ENCODE peak calls at places on chromosomes 11 and 22, in nine cellular contexts. R is A549; D is Karpas-422; L is neuronal stem cell; H is cardiac muscle cell; Z is aorta; P is coronary artery; T is psoas muscle; K is CD4-positive, alpha-beta memory T cell. O is an unnamed sample.

GRCh38 chr11:127965947-127966668 is 621.2 kb downstream of the ETS1 start:
- DNase-seq in R (no peak), K (no peak), T (no peak), D (no peak), L (no peak), P (no peak), Z (no peak), H (no peak), O (no peak)

GRCh38 chr11:62854013-62854824 is 14.8 kb upstream of the WDR74 start:
- DNase-seq in H (no peak), K (no peak), D (no peak), P (no peak), T (no peak), L (no peak), Z (no peak), R (no peak), O (no peak)

GRCh38 chr11:59708537-59708936 is 5.1 kb downstream of the OR10V1 start:
- DNase-seq in L (no peak), Z (no peak), D (no peak), P (no peak), T (no peak), R (no peak), K (no peak), H (no peak), O (no peak)

GRCh38 chr11:120773501-120774031 is 250.3 kb upstream of the TBCEL start:
- DNase-seq in P (no peak), D (no peak), L (no peak), H (no peak), Z (no peak), K (no peak), T (no peak), R (no peak), O (no peak)

GRCh38 chr11:85823816-85824215 is 12.9 kb upstream of the SYTL2 start:
- DNase-seq in D (no peak), T (no peak), H (no peak), Z (no peak), L (no peak), P (no peak), K (peak), R (no peak), O (no peak)

GRCh38 chr22:38398609-38399401 is 56.2 kb downstream of the KCNJ4 start:
- DNase-seq in P (peak), Z (peak), T (peak), R (no peak), H (peak), D (peak), L (peak), K (peak), O (peak)

GRCh38 chr22:46742576-46743221 is 4.6 kb upstream of the CERK start:
- DNase-seq in R (peak), L (no peak), P (no peak), Z (no peak), T (no peak), D (no peak), K (no peak), H (no peak), O (no peak)

GRCh38 chr11:102079625-102080024 is 30.6 kb upstream of the YAP1 start:
- DNase-seq in K (no peak), H (no peak), T (no peak), P (no peak), L (no peak), Z (no peak), D (no peak), R (no peak), O (no peak)

GRCh38 chr11:70005107-70005818 is 72.9 kb upstream of the ANO1 start:
- DNase-seq in H (no peak), T (no peak), D (no peak), L (no peak), Z (no peak), R (no peak), K (no peak), P (no peak), O (no peak)

GRCh38 chr11:119323532-119324033 is 6.7 kb upstream of the MCAM start:
- DNase-seq in L (no peak), R (no peak), D (peak), K (peak), P (peak), T (peak), Z (peak), H (peak), O (no peak)

GRCh38 chr11:102012946-102013345 is 34.3 kb upstream of the CFAP300 start:
- DNase-seq in P (no peak), Z (no peak), K (peak), R (no peak), T (no peak), L (no peak), H (no peak), D (no peak), O (no peak)

GRCh38 chr11:126172596-126173038 is 38.8 kb downstream of the RPUSD4 start:
- DNase-seq in K (no peak), H (no peak), P (no peak), R (no peak), L (no peak), Z (no peak), T (no peak), D (no peak), O (no peak)

GRCh38 chr11:73230276-73230875 is 12.3 kb downstream of the P2RY2 start:
- DNase-seq in H (no peak), Z (no peak), L (no peak), D (no peak), P (no peak), K (no peak), T (peak), R (no peak), O (no peak)

GRCh38 chr11:30585067-30585891 is 874 bp downstream of the MPPED2 start:
- DNase-seq in P (no peak), K (no peak), R (peak), L (peak), Z (peak), D (no peak), H (peak), T (peak), O (peak)

GRCh38 chr22:36660510-36660840 is 43.1 kb downstream of the CACNG2 start:
- DNase-seq in P (no peak), T (no peak), L (no peak), Z (no peak), D (no peak), K (no peak), R (peak), H (no peak), O (no peak)

GRCh38 chr22:33854724-33855123 is 65.6 kb downstream of the LARGE1 start:
- DNase-seq in D (no peak), R (no peak), P (no peak), T (no peak), H (no peak), L (no peak), K (no peak), Z (no peak), O (no peak)

GRCh38 chr11:75264356-75264755 is 23.8 kb downstream of the TPBGL start:
- DNase-seq in L (no peak), D (no peak), R (no peak), P (peak), Z (no peak), T (peak), K (no peak), H (no peak), O (no peak)

GRCh38 chr11:66072518-66072917 is 2.4 kb downstream of the PACS1 start:
- DNase-seq in Z (no peak), P (no peak), K (no peak), H (no peak), L (no peak), D (no peak), T (no peak), R (no peak), O (peak)

GRCh38 chr11:66073669-66074068 is 3.6 kb downstream of the PACS1 start:
- DNase-seq in R (no peak), D (no peak), T (no peak), H (no peak), L (no peak), Z (no peak), P (no peak), K (no peak), O (no peak)

GRCh38 chr11:66075273-66075672 is 5.2 kb downstream of the PACS1 start:
- DNase-seq in P (no peak), D (no peak), H (no peak), R (no peak), T (no peak), L (no peak), Z (no peak), K (no peak), O (no peak)

GRCh38 chr11:66080055-66080817 is 10.2 kb downstream of the PACS1 start:
- DNase-seq in P (no peak), K (peak), D (peak), R (peak), H (no peak), Z (peak), L (no peak), T (no peak), O (no peak)

DNA sequence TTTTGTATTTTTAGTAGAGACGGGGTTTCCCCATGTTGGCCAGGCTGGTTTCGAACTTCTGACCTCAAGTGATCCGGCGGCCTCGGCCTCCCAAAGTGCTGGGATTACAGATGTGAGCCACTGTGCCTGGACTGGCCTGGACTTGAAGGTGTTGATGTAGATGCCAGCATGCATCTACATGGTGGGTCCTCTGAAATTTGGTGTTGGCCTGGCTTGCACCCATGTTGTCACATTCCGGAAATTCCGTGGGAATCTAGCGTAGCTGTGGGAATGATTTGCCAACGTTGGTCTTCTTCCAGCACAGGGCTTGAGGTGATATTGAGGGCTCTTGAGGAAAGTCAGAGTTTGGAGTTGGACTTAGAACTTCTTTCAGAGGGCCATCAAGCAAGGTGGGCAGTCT is 6.5 kb downstream of the PACS1 start:
- DNase-seq in H (no peak), L (no peak), Z (no peak), P (no peak), R (no peak), T (no peak), K (no peak), D (no peak), O (no peak)
- H3K4me3 ChIP-seq in H (no peak), L (no peak), Z (no peak), P (no peak), R (no peak), T (no peak), K (no peak), D (no peak), O (no peak)

DNA sequence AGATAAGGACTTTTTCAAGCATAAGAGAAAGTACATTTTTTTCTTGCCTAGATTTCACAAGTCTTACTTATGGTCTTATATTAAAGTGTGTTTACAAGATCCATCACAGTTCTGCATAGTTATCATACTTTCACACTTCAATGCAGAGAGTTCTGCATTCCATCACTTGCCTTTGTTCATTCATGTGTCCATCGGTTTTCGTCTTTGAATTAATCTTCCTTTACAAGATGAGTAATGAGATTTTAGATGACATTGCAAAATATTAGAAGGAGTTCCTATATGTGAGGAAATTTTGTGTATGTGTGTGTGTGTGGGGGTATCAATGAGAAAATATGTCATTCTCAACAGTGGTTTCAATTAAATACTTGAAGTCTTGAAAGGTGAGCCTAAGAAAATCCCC is 98.1 kb upstream of the GUCY1A2 start:
- DNase-seq in P (no peak), K (no peak), H (no peak), R (no peak), T (no peak), Z (no peak), L (no peak), D (no peak), O (no peak)
- H3K27ac ChIP-seq in P (no peak), K (no peak), H (no peak), R (no peak), T (no peak), Z (no peak), L (no peak), D (no peak), O (no peak)

GRCh38 chr22:50030315-50031188 is 18.0 kb upstream of the IL17REL start:
- DNase-seq in R (peak), Z (peak), H (peak), K (peak), T (peak), P (peak), D (peak), L (peak), O (peak)
- H3K4me3 ChIP-seq in R (peak), Z (no peak), H (peak), K (no peak), T (no peak), P (no peak), D (no peak), L (no peak), O (peak)

GRCh38 chr22:30413745-30414524 is 11.6 kb upstream of the MTFP1 start:
- DNase-seq in H (no peak), L (no peak), T (no peak), K (no peak), Z (no peak), D (no peak), P (no peak), R (no peak), O (no peak)

GRCh38 chr22:30408388-30409101 is 11.7 kb downstream of the SEC14L2 start:
- DNase-seq in Z (no peak), R (no peak), T (no peak), P (no peak), L (no peak), H (no peak), K (no peak), D (no peak), O (no peak)

GRCh38 chr22:30413001-30413400 is 12.6 kb upstream of the MTFP1 start:
- DNase-seq in R (no peak), D (no peak), P (no peak), L (no peak), K (no peak), T (no peak), Z (no peak), H (no peak), O (no peak)

GRCh38 chr22:30414525-30415047 is 11.0 kb upstream of the MTFP1 start:
- DNase-seq in R (no peak), L (no peak), T (no peak), H (no peak), P (no peak), K (no peak), Z (no peak), D (no peak), O (no peak)

GRCh38 chr22:30411780-30412179 is 13.8 kb upstream of the MTFP1 start:
- DNase-seq in T (no peak), H (no peak), P (no peak), L (no peak), R (no peak), D (no peak), Z (no peak), K (no peak), O (no peak)
- H3K27ac ChIP-seq in T (no peak), H (no peak), P (no peak), L (no peak), R (no peak), D (no peak), Z (no peak), K (no peak), O (peak)

GRCh38 chr22:20439556-20439927 is 1.9 kb upstream of the SCARF2 start:
- DNase-seq in P (no peak), R (no peak), D (no peak), T (peak), L (no peak), Z (no peak), K (no peak), H (no peak), O (no peak)

GRCh38 chr22:20437253-20438065 is at the start of gene SCARF2:
- DNase-seq in R (no peak), D (no peak), H (peak), K (no peak), P (no peak), Z (peak), T (peak), L (peak), O (no peak)

GRCh38 chr22:20436309-20437252 is 1.0 kb downstream of the SCARF2 start:
- DNase-seq in H (peak), T (peak), D (no peak), L (peak), Z (peak), R (no peak), K (peak), P (no peak), O (no peak)

GRCh38 chr22:20438678-20439492 is 1.3 kb upstream of the SCARF2 start:
- DNase-seq in P (no peak), K (no peak), H (peak), R (no peak), L (no peak), T (peak), D (no peak), Z (peak), O (no peak)

DNA sequence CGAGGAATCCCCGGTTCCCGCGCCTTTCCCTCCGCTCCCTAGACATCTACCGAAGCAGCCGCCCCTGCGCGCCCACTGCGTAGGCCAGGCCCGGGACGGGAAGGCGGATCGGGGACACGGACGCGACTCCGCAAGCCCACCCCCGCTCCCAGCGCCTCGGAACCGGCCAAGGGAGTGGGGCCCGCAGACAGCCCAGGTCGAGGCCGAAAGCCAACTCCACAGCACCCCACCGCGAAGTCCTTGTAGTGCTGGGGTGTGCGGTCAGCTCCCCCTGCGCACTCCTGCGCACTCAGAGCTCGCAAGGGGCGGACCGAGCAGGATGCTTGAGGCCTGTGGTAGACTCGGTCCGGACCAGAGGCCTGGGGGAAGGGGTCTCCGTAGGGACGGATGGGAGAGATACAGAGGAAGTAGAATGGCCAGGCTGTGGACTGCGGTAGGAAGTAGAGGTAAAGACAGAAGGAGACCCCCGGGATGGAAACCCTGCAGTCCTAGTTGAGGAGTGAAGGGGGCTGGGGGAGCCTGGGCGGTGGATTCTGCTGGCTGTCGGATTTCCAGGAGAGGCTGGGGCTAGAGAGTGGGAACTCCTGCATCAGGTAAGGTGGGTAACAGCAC is 547 bp upstream of the SCARF2 start:
- DNase-seq in K (no peak), R (no peak), Z (peak), P (no peak), L (no peak), D (no peak), T (peak), H (peak), O (no peak)
- H3K4me3 ChIP-seq in K (no peak), R (no peak), Z (peak), P (peak), L (peak), D (no peak), T (peak), H (peak), O (peak)

DNA sequence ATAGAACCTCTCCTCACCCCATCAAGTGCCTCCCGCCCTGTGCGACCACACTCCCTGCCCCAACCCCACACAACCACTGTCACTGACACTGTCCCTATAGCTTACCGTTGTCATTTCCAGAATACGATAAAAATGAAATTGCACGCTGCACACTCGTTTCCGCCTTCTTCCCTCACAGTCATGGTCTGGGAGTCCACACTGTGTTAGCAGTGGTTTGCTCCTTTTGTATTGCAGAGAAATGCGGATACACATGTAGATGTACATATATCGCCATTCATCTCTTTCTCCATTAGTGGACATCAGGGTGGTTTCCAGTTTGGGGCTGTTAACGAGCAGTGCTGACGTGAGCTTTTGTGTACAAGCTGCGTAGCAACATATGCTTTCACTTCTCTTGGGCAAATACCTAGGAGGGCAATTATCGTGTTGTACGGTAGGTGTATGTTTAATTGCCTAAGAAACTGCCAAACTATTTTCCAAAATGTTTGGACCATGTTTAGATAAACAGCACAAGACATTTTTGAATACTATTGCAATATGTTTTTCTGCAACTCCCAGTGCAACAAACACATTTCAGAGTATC is 59.2 kb upstream of the CD5 start:
- DNase-seq in L (no peak), D (no peak), P (no peak), R (no peak), Z (no peak), H (no peak), T (no peak), K (peak), O (no peak)
- H3K27ac ChIP-seq in L (no peak), D (no peak), P (no peak), R (no peak), Z (no peak), H (no peak), T (no peak), K (peak), O (no peak)

GRCh38 chr11:95925011-95925410 is 1.1 kb upstream of the MTMR2 start:
- DNase-seq in P (no peak), L (no peak), D (peak), K (no peak), Z (no peak), H (no peak), T (no peak), R (peak), O (no peak)
- H3K4me3 ChIP-seq in P (peak), L (no peak), D (peak), K (no peak), Z (no peak), H (peak), T (peak), R (peak), O (peak)

DNA sequence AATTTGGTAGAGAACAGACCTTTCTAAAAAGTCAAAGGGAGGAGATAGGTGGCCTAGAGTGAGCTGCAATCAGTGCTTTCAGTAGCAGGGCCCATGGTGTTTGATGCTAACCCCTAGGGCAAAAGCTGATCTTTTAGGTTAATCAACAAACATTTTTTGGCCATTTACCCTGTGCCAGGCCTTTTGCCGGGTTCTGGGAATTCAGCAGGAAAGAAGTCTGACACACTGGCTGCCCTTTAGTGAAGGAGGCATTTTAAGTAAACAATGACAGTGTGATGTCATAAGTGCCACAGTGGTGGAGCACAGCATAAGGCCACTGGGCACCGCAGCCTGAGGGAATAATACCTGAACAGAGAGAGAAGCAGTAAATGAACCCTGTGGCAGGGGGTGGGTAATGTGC is 29.0 kb downstream of the C22orf31 start:
- DNase-seq in H (no peak), Z (no peak), D (no peak), L (no peak), P (no peak), K (no peak), T (no peak), R (no peak), O (no peak)
- H3K27ac ChIP-seq in H (peak), Z (peak), D (no peak), L (no peak), P (peak), K (no peak), T (peak), R (peak), O (peak)